ENCODE peak calls at places on chromosomes 4 and X, in four cellular contexts. One of them, this sample, is unnamed.

GRCh38 chr4:40506492-40506891 is 123.2 kb downstream of the RBM47 start:
- DNase-seq in GM23338: no peak
- DNase-seq in OCI-LY7: no peak
- DNase-seq in neural progenitor cell: no peak
- DNase-seq in this sample: peak

GRCh38 chr4:125198916-125199315 is 115.8 kb upstream of the FAT4 start:
- DNase-seq in GM23338: no peak
- DNase-seq in OCI-LY7: no peak
- DNase-seq in neural progenitor cell: no peak
- DNase-seq in this sample: peak

GRCh38 chr4:159142985-159143384 is 40.1 kb downstream of the RAPGEF2 start:
- DNase-seq in GM23338: no peak
- DNase-seq in OCI-LY7: no peak
- DNase-seq in neural progenitor cell: no peak
- DNase-seq in this sample: no peak

GRCh38 chr4:168220893-168221292 is 97.7 kb downstream of the DDX60 start:
- DNase-seq in GM23338: no peak
- DNase-seq in OCI-LY7: no peak
- DNase-seq in neural progenitor cell: no peak
- DNase-seq in this sample: no peak

GRCh38 chr4:40247350-40247749 is 50.5 kb downstream of the RHOH start:
- DNase-seq in GM23338: no peak
- DNase-seq in OCI-LY7: peak
- DNase-seq in neural progenitor cell: no peak
- DNase-seq in this sample: no peak

GRCh38 chrX:69107231-69107739 is 58.0 kb downstream of the PJA1 start:
- DNase-seq in GM23338: peak
- DNase-seq in OCI-LY7: no peak
- DNase-seq in neural progenitor cell: peak
- DNase-seq in this sample: no peak

GRCh38 chr4:63788271-63788670 is 621.0 kb downstream of the TECRL start:
- DNase-seq in GM23338: no peak
- DNase-seq in OCI-LY7: no peak
- DNase-seq in neural progenitor cell: no peak
- DNase-seq in this sample: no peak

GRCh38 chrX:130060122-130061069 is 49.9 kb downstream of the ELF4 start:
- DNase-seq in GM23338: peak
- DNase-seq in OCI-LY7: peak
- DNase-seq in neural progenitor cell: peak
- DNase-seq in this sample: no peak

GRCh38 chr4:135354876-135355275 is 1153.3 kb upstream of the PABPC4L start:
- DNase-seq in GM23338: no peak
- DNase-seq in OCI-LY7: no peak
- DNase-seq in neural progenitor cell: no peak
- DNase-seq in this sample: no peak

GRCh38 chr4:147340547-147341225 is 140.2 kb upstream of the EDNRA start:
- DNase-seq in GM23338: peak
- DNase-seq in OCI-LY7: no peak
- DNase-seq in neural progenitor cell: peak
- DNase-seq in this sample: no peak

GRCh38 chrX:139680356-139680755 is 27.6 kb downstream of the MCF2 start:
- DNase-seq in GM23338: no peak
- DNase-seq in OCI-LY7: no peak
- DNase-seq in neural progenitor cell: no peak
- DNase-seq in this sample: peak

GRCh38 chrX:142096263-142096662 is 108.8 kb downstream of the MAGEC2 start:
- DNase-seq in GM23338: no peak
- DNase-seq in OCI-LY7: no peak
- DNase-seq in neural progenitor cell: no peak
- DNase-seq in this sample: no peak

GRCh38 chrX:147958316-147958715 is 22.8 kb upstream of the FMR1NB start:
- DNase-seq in GM23338: no peak
- DNase-seq in OCI-LY7: no peak
- DNase-seq in neural progenitor cell: no peak
- DNase-seq in this sample: no peak

GRCh38 chr4:13534344-13535063 is 9.8 kb downstream of the NKX3-2 start:
- DNase-seq in GM23338: peak
- DNase-seq in OCI-LY7: no peak
- DNase-seq in neural progenitor cell: no peak
- DNase-seq in this sample: no peak

GRCh38 chr4:72325215-72325614 is 243.8 kb downstream of the ADAMTS3 start:
- DNase-seq in GM23338: no peak
- DNase-seq in OCI-LY7: no peak
- DNase-seq in neural progenitor cell: no peak
- DNase-seq in this sample: no peak

GRCh38 chrX:68588653-68589371 is 58.7 kb upstream of the STARD8 start:
- DNase-seq in GM23338: no peak
- DNase-seq in OCI-LY7: no peak
- DNase-seq in neural progenitor cell: no peak
- DNase-seq in this sample: peak

GRCh38 chrX:30822068-30822671 is 66.9 kb downstream of the TAB3 start:
- DNase-seq in GM23338: peak
- DNase-seq in OCI-LY7: peak
- DNase-seq in neural progenitor cell: no peak
- DNase-seq in this sample: no peak

GRCh38 chrX:340121-340520 is 21.5 kb upstream of the GTPBP6 start:
- DNase-seq in GM23338: no peak
- DNase-seq in OCI-LY7: no peak
- DNase-seq in neural progenitor cell: no peak
- DNase-seq in this sample: no peak

GRCh38 chrX:129678881-129679195 is 24.1 kb upstream of the APLN start:
- DNase-seq in GM23338: no peak
- DNase-seq in OCI-LY7: no peak
- DNase-seq in neural progenitor cell: no peak
- DNase-seq in this sample: no peak

GRCh38 chr4:157550028-157550427 is 329.5 kb downstream of the GRIA2 start:
- DNase-seq in GM23338: no peak
- DNase-seq in OCI-LY7: no peak
- DNase-seq in neural progenitor cell: no peak
- DNase-seq in this sample: no peak

GRCh38 chrX:84133023-84133422 is 55.0 kb downstream of the RPS6KA6 start:
- DNase-seq in GM23338: no peak
- DNase-seq in OCI-LY7: no peak
- DNase-seq in neural progenitor cell: no peak
- DNase-seq in this sample: no peak

GRCh38 chrX:46152756-46153155 is 392.5 kb downstream of the ZNF674 start:
- DNase-seq in GM23338: no peak
- DNase-seq in OCI-LY7: no peak
- DNase-seq in neural progenitor cell: no peak
- DNase-seq in this sample: no peak

GRCh38 chrX:119062750-119063374 is 9.9 kb upstream of the CT47C1 start:
- DNase-seq in GM23338: peak
- DNase-seq in OCI-LY7: no peak
- DNase-seq in neural progenitor cell: peak
- DNase-seq in this sample: no peak

GRCh38 chrX:54979432-54979831 is 14.6 kb downstream of the PFKFB1 start:
- DNase-seq in GM23338: no peak
- DNase-seq in OCI-LY7: no peak
- DNase-seq in neural progenitor cell: no peak
- DNase-seq in this sample: no peak

GRCh38 chr4:173074501-173074946 is 94.1 kb upstream of the GALNT7 start:
- DNase-seq in GM23338: peak
- DNase-seq in OCI-LY7: no peak
- DNase-seq in neural progenitor cell: peak
- DNase-seq in this sample: peak

GRCh38 chr4:1210241-1210841 is 38.0 kb upstream of the SPON2 start:
- DNase-seq in GM23338: no peak
- DNase-seq in OCI-LY7: no peak
- DNase-seq in neural progenitor cell: no peak
- DNase-seq in this sample: no peak
- H3K27ac ChIP-seq in GM23338: no peak
- H3K27ac ChIP-seq in OCI-LY7: no peak
- H3K27ac ChIP-seq in neural progenitor cell: no peak
- H3K27ac ChIP-seq in this sample: no peak

GRCh38 chr4:4627906-4628305 is 86.1 kb upstream of the STX18 start:
- DNase-seq in GM23338: no peak
- DNase-seq in OCI-LY7: no peak
- DNase-seq in neural progenitor cell: no peak
- DNase-seq in this sample: no peak

GRCh38 chr4:4631150-4631549 is 89.3 kb upstream of the STX18 start:
- DNase-seq in GM23338: no peak
- DNase-seq in OCI-LY7: no peak
- DNase-seq in neural progenitor cell: no peak
- DNase-seq in this sample: no peak

GRCh38 chr4:4625488-4625887 is 83.6 kb upstream of the STX18 start:
- DNase-seq in GM23338: no peak
- DNase-seq in OCI-LY7: no peak
- DNase-seq in neural progenitor cell: no peak
- DNase-seq in this sample: no peak

GRCh38 chr4:4627111-4627510 is 85.3 kb upstream of the STX18 start:
- DNase-seq in GM23338: peak
- DNase-seq in OCI-LY7: no peak
- DNase-seq in neural progenitor cell: peak
- DNase-seq in this sample: no peak
- H3K27ac ChIP-seq in GM23338: no peak
- H3K27ac ChIP-seq in OCI-LY7: no peak
- H3K27ac ChIP-seq in neural progenitor cell: no peak
- H3K27ac ChIP-seq in this sample: no peak

GRCh38 chrX:20315140-20315539 is 48.4 kb upstream of the RPS6KA3 start:
- DNase-seq in GM23338: no peak
- DNase-seq in OCI-LY7: peak
- DNase-seq in neural progenitor cell: no peak
- DNase-seq in this sample: peak
- H3K27ac ChIP-seq in GM23338: no peak
- H3K27ac ChIP-seq in OCI-LY7: peak
- H3K27ac ChIP-seq in neural progenitor cell: no peak
- H3K27ac ChIP-seq in this sample: peak

DNA sequence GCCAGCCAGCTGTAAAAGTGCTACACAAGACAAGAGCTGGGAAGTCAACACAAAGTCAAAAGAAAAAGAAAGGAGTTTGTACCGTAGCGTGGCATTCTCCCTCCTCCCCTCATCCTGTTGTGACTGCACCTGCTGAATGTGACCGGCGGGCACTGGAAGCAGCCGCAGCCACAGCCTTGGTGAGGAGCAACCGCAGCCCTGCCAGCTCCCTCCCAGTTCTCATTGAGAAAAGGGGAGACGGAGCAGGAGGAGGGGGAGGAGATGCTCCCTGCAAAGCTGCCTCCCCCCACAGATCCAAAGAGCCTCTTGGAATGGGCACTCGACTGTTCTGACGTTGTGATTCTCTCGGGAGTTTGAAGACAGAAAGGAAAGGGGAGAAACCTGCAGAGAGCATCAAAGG is 429.9 kb downstream of the MAPK10 start:
- DNase-seq in GM23338: peak
- DNase-seq in OCI-LY7: no peak
- DNase-seq in neural progenitor cell: peak
- DNase-seq in this sample: no peak
- H3K27ac ChIP-seq in GM23338: no peak
- H3K27ac ChIP-seq in OCI-LY7: no peak
- H3K27ac ChIP-seq in neural progenitor cell: peak
- H3K27ac ChIP-seq in this sample: no peak

GRCh38 chrX:66013195-66013816 is 26.6 kb downstream of the VSIG4 start:
- DNase-seq in GM23338: no peak
- DNase-seq in OCI-LY7: peak
- DNase-seq in neural progenitor cell: no peak
- DNase-seq in this sample: no peak

GRCh38 chrX:66014560-66014959 is 25.3 kb downstream of the VSIG4 start:
- DNase-seq in GM23338: no peak
- DNase-seq in OCI-LY7: no peak
- DNase-seq in neural progenitor cell: no peak
- DNase-seq in this sample: no peak

GRCh38 chrX:66015152-66015827 is 24.6 kb downstream of the VSIG4 start:
- DNase-seq in GM23338: no peak
- DNase-seq in OCI-LY7: peak
- DNase-seq in neural progenitor cell: no peak
- DNase-seq in this sample: no peak

GRCh38 chrX:66012094-66012534 is 27.8 kb downstream of the VSIG4 start:
- DNase-seq in GM23338: no peak
- DNase-seq in OCI-LY7: peak
- DNase-seq in neural progenitor cell: no peak
- DNase-seq in this sample: no peak

DNA sequence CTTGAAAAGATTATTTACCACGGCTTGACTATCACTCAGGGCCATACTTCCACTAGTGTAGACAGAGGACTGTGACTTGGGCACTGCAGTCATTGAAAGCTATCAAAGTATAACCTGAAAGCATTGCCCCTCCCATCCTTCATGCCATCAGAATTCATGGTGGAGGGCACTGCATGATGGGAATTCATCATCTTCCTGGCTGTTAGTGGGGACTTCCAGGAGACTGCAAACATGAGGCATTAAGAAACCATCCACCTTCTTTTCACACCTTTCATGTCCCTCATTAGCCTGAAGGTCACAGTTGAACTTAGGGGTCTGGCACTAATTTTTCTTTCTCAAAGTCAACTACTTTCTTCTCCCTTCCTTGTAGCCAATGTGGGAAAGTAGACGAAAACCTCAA is 25.8 kb downstream of the VSIG4 start:
- DNase-seq in GM23338: no peak
- DNase-seq in OCI-LY7: no peak
- DNase-seq in neural progenitor cell: no peak
- DNase-seq in this sample: no peak
- H3K27ac ChIP-seq in GM23338: no peak
- H3K27ac ChIP-seq in OCI-LY7: peak
- H3K27ac ChIP-seq in neural progenitor cell: no peak
- H3K27ac ChIP-seq in this sample: no peak

GRCh38 chrX:16882702-16883486 is 12.7 kb upstream of the RBBP7 start:
- DNase-seq in GM23338: peak
- DNase-seq in OCI-LY7: peak
- DNase-seq in neural progenitor cell: peak
- DNase-seq in this sample: no peak
- H3K27ac ChIP-seq in GM23338: no peak
- H3K27ac ChIP-seq in OCI-LY7: peak
- H3K27ac ChIP-seq in neural progenitor cell: no peak
- H3K27ac ChIP-seq in this sample: peak

GRCh38 chrX:20861113-20861512 is 513.1 kb upstream of the CNKSR2 start:
- DNase-seq in GM23338: no peak
- DNase-seq in OCI-LY7: no peak
- DNase-seq in neural progenitor cell: no peak
- DNase-seq in this sample: no peak

GRCh38 chrX:20863649-20864048 is 510.6 kb upstream of the CNKSR2 start:
- DNase-seq in GM23338: no peak
- DNase-seq in OCI-LY7: no peak
- DNase-seq in neural progenitor cell: no peak
- DNase-seq in this sample: no peak

DNA sequence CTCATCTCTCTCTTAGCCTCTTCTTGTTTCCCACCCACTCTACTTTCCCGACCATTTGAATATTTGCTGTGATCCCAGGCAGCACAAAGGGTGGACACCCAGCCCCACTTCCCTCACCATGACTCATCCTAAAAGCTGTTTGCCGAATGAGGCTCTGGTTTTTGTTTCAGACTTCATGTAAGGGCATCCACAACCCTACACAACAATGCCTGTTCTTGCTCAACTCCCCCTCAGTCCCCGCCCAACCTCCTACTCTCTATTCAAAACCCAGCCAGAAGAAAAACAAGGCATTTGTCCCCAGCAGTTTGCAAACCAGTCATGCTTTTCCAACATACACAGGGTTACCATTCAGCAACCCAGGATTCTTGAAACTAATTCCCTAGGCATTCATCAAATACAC is 516.5 kb upstream of the CNKSR2 start:
- DNase-seq in GM23338: no peak
- DNase-seq in OCI-LY7: no peak
- DNase-seq in neural progenitor cell: peak
- DNase-seq in this sample: no peak
- H3K27ac ChIP-seq in GM23338: no peak
- H3K27ac ChIP-seq in OCI-LY7: no peak
- H3K27ac ChIP-seq in neural progenitor cell: peak
- H3K27ac ChIP-seq in this sample: no peak

This sample was measured in epithelial cell of prostate.